ENCODE peak calls at places on chromosomes 12 and 14, in five cellular contexts. W is upper lobe of left lung, F is NB4, D is Peyer's patch, M is A549. B is an unnamed sample.
A peak's percentile ranks its signal among the peaks of the same experiment; 100 is the strongest.

GRCh38 chr12:113641426-113641825 is 169.8 kb upstream of the LHX5 start:
- DNase-seq in W (no peak), F (no peak), D (no peak), M (no peak), B (no peak)

GRCh38 chr12:105393586-105393985 is 63.1 kb downstream of the C12orf75 start:
- DNase-seq in W (no peak), F (no peak), D (no peak), M (no peak), B (no peak)

GRCh38 chr14:97311411-97311810 is 514.2 kb downstream of the VRK1 start:
- DNase-seq in W (no peak), F (no peak), D (no peak), M (no peak), B (no peak)

GRCh38 chr12:111287125-111287900 is 81.6 kb downstream of the PHETA1 start:
- DNase-seq in W (no peak), F (no peak), D (no peak), M (no peak), B (no peak)

GRCh38 chr14:103393687-103394626 is 8.7 kb downstream of the MARK3 start:
- DNase-seq in W (peak; percentile 57), F (no peak), D (no peak), M (peak; percentile 42), B (peak; percentile 84)

GRCh38 chr12:51838036-51838435 is 10.5 kb downstream of the FIGNL2 start:
- DNase-seq in W (no peak), F (no peak), D (no peak), M (no peak), B (no peak)

GRCh38 chr12:47747115-47747514 is 11.6 kb downstream of the RAPGEF3 start:
- DNase-seq in W (no peak), F (no peak), D (no peak), M (no peak), B (no peak)

GRCh38 chr12:7064516-7064915 is 4.0 kb downstream of the C1S start:
- DNase-seq in W (no peak), F (no peak), D (no peak), M (no peak), B (no peak)

GRCh38 chr14:30238936-30239335 is 311.3 kb upstream of the PRKD1 start:
- DNase-seq in W (no peak), F (no peak), D (no peak), M (no peak), B (no peak)

GRCh38 chr12:114166360-114166759 is 200.2 kb upstream of the RBM19 start:
- DNase-seq in W (peak; percentile 22), F (peak; percentile 61), D (no peak), M (peak; percentile 49), B (peak; percentile 17)

GRCh38 chr14:79516009-79516408 is 695.3 kb downstream of the DIO2 start:
- DNase-seq in W (no peak), F (no peak), D (no peak), M (no peak), B (no peak)

GRCh38 chr12:94091624-94092023 is 56.8 kb upstream of the PLXNC1 start:
- DNase-seq in W (no peak), F (no peak), D (no peak), M (no peak), B (no peak)

GRCh38 chr12:72957454-72957853 is 685.3 kb downstream of the TRHDE start:
- DNase-seq in W (no peak), F (no peak), D (no peak), M (no peak), B (no peak)

GRCh38 chr14:74905595-74906142 is 17.4 kb downstream of the RPS6KL1 start:
- DNase-seq in W (peak; percentile 68), F (peak; percentile 69), D (peak; percentile 90), M (peak; percentile 51), B (peak; percentile 70)
- TF ChIP-seq POLR2A in W (no peak), F (no peak), D (no peak), M (no peak), B (peak; percentile 27)

GRCh38 chr12:116739381-116739887 is 1.3 kb downstream of the RNFT2 start:
- DNase-seq in W (no peak), F (no peak), D (no peak), M (no peak), B (no peak)

GRCh38 chr12:116735951-116736599 is 1.8 kb downstream of the SPRING1 start:
- DNase-seq in W (peak; percentile 81), F (peak; percentile 38), D (peak; percentile 60), M (peak; percentile 17), B (peak; percentile 25)

GRCh38 chr12:116735084-116735483 is 2.8 kb downstream of the SPRING1 start:
- DNase-seq in W (no peak), F (no peak), D (no peak), M (no peak), B (no peak)

GRCh38 chr12:116736962-116737773 is 701 bp downstream of the SPRING1 start:
- DNase-seq in W (peak; percentile 29), F (peak; percentile 35), D (no peak), M (no peak), B (peak; percentile 10)

GRCh38 chr12:116737774-116738657 is at the start of the genes RNFT2 and SPRING1:
- DNase-seq in W (peak; percentile 99), F (peak; percentile 100), D (peak; percentile 100), M (peak; percentile 99), B (peak; percentile 99)
- TF ChIP-seq POLR2A in W (no peak), F (peak; percentile 56), D (peak; percentile 93), M (peak; percentile 95), B (peak; percentile 89)

DNA sequence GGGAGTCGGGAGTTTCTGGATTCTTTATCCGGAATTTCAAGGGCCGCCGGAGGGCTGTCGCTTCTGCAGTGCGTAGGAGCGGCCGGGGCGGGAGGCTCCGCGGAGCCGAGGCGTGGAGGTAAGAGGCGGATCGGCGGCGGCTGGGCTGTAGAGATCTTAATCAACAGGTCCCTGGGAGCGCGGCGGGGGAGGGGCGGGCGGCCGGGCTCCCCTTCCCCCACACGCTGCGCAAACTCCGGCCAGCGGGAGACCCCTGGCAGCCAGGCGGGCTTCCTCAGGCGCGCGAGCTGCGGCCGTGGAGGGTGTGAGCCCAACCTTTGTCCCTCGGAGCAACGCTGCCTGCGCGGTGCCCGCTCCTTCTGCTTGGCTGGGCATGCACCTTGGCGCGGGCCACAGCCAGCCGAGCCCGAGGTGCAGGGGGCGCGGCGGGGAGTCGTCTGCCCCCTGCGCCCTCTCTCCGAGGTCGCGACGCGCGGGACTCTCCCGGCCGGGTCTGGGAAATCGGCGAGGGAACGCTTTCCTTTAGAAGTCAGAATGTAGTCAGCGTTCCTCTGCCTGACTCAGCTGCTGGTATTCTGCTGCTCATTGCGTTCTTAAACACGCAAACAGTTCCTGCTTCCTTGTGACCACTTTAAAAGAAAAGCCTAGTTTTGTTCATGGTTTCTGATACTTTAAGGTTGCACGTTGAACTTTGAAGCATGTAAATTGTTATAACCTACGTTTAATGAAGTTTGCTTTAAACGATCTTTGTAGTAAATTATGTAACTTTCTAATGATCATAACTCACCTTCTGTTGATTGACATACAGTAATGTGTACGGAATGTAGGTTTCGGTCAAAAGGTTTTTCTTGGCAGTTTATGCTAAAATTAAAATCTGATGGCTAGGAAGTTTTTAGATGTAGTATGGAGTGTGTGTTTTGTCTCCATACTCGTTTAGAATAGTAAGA is at the start of gene PALS1:
- DNase-seq in W (peak; percentile 51), F (no peak), D (no peak), M (peak; percentile 77), B (no peak)
- TF ChIP-seq POLR2A in W (peak; percentile 36), F (no peak), D (no peak), M (no peak), B (peak; percentile 14)

DNA sequence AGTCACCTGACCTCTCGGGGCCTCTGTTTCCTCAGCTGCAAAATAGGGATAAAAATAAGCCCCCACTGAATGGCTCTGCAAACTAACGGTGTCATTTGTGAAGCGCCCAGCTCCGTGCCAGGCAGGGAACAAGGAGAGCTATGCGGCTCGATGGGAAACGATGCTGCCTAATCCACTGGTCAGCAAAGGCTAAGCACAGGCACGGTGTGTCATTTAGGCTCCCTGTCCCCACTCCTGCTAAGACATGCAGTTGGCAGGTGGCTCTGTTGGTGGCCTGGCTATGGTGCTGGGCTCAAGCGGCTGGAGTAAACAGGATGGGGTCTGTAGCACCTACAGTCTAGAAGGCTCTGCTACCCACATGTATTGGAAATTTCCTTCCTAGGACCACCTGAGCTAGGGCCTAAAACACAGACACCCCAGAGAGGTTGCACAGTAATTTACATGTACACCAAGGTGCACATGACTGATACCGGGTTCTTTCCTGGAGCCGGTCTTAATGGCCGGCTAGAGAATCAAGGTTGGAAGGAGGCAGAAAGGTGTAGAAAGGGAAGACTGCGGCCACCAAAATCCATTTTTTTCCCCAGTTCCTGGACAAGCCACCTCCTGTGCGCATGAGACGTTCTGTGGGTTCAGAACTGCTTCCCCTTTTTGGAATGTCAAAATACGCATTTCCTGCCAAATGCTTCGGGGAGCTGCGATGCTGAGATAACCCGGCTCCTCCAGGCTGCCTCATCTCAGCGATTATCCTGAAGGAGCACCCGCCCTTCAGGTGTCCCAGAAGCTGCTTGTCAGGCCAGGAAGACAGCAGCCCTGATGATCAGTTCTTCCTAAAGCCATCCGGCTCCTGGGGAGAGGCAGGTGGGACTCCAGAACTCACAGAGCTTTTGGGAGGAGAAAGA is 1.0 kb downstream of the CACNA2D4 start:
- DNase-seq in W (peak; percentile 56), F (peak; percentile 88), D (no peak), M (no peak), B (peak; percentile 71)
- TF ChIP-seq POLR2A in W (no peak), F (peak; percentile 19), D (no peak), M (no peak), B (peak; percentile 68)